ENCODE peak calls at places on chromosomes 1 and 21, in eight cellular contexts. One of them, this sample, is unnamed.

GRCh38 chr1:23590058-23590783 is 30.9 kb upstream of the ID3 start:
- DNase-seq in prostate gland: no peak
- DNase-seq in GM12878: no peak
- DNase-seq in suprapubic skin: no peak
- DNase-seq in SK-N-SH: no peak
- DNase-seq in breast epithelium: no peak
- DNase-seq in stomach: no peak
- DNase-seq in HCT116: no peak
- DNase-seq in this sample: no peak

GRCh38 chr1:77014396-77014795 is 147.1 kb downstream of the ST6GALNAC5 start:
- DNase-seq in stomach: no peak
- DNase-seq in GM12878: no peak
- DNase-seq in suprapubic skin: no peak
- DNase-seq in prostate gland: no peak
- DNase-seq in SK-N-SH: no peak
- DNase-seq in breast epithelium: no peak
- DNase-seq in HCT116: no peak
- DNase-seq in this sample: no peak

GRCh38 chr1:94304553-94304952 is 67.2 kb upstream of the ARHGAP29 start:
- DNase-seq in GM12878: no peak
- DNase-seq in prostate gland: no peak
- DNase-seq in suprapubic skin: no peak
- DNase-seq in SK-N-SH: no peak
- DNase-seq in breast epithelium: no peak
- DNase-seq in HCT116: no peak
- DNase-seq in stomach: no peak
- DNase-seq in this sample: no peak

GRCh38 chr1:205075642-205076155 is 8.6 kb downstream of the TMEM81 start:
- DNase-seq in HCT116: no peak
- DNase-seq in SK-N-SH: no peak
- DNase-seq in GM12878: no peak
- DNase-seq in prostate gland: no peak
- DNase-seq in stomach: no peak
- DNase-seq in suprapubic skin: peak; percentile 44
- DNase-seq in breast epithelium: no peak
- DNase-seq in this sample: no peak

GRCh38 chr1:11176081-11176706 is 13.0 kb upstream of the ANGPTL7 start:
- DNase-seq in breast epithelium: no peak
- DNase-seq in SK-N-SH: no peak
- DNase-seq in HCT116: no peak
- DNase-seq in suprapubic skin: no peak
- DNase-seq in GM12878: no peak
- DNase-seq in stomach: no peak
- DNase-seq in prostate gland: no peak
- DNase-seq in this sample: no peak

GRCh38 chr1:3334366-3334765 is 120.1 kb upstream of the ARHGEF16 start:
- DNase-seq in HCT116: no peak
- DNase-seq in SK-N-SH: no peak
- DNase-seq in breast epithelium: no peak
- DNase-seq in stomach: no peak
- DNase-seq in prostate gland: no peak
- DNase-seq in suprapubic skin: no peak
- DNase-seq in GM12878: no peak
- DNase-seq in this sample: no peak

GRCh38 chr1:152436593-152437338 is 22.7 kb upstream of the CRNN start:
- DNase-seq in suprapubic skin: no peak
- DNase-seq in prostate gland: no peak
- DNase-seq in GM12878: no peak
- DNase-seq in stomach: no peak
- DNase-seq in HCT116: no peak
- DNase-seq in SK-N-SH: no peak
- DNase-seq in breast epithelium: no peak
- DNase-seq in this sample: no peak

GRCh38 chr21:17866590-17866989 is 47.4 kb upstream of the C21orf91 start:
- DNase-seq in stomach: no peak
- DNase-seq in prostate gland: no peak
- DNase-seq in GM12878: no peak
- DNase-seq in breast epithelium: no peak
- DNase-seq in SK-N-SH: no peak
- DNase-seq in suprapubic skin: no peak
- DNase-seq in HCT116: no peak
- DNase-seq in this sample: no peak

GRCh38 chr1:110338200-110339039 is 757 bp upstream of the RBM15 start:
- DNase-seq in prostate gland: peak; percentile 98
- DNase-seq in breast epithelium: peak; percentile 96
- DNase-seq in SK-N-SH: peak; percentile 93
- DNase-seq in suprapubic skin: peak; percentile 97
- DNase-seq in GM12878: peak; percentile 100
- DNase-seq in stomach: peak; percentile 96
- DNase-seq in HCT116: peak; percentile 100
- DNase-seq in this sample: peak; percentile 99

GRCh38 chr1:91555074-91555730 is 54.6 kb downstream of the CDC7 start:
- DNase-seq in HCT116: no peak
- DNase-seq in SK-N-SH: no peak
- DNase-seq in suprapubic skin: no peak
- DNase-seq in GM12878: no peak
- DNase-seq in stomach: no peak
- DNase-seq in breast epithelium: no peak
- DNase-seq in prostate gland: no peak
- DNase-seq in this sample: no peak

GRCh38 chr1:200780545-200781444 is 42.1 kb downstream of the CAMSAP2 start:
- DNase-seq in HCT116: no peak
- DNase-seq in GM12878: peak; percentile 61
- DNase-seq in stomach: no peak
- DNase-seq in suprapubic skin: no peak
- DNase-seq in prostate gland: no peak
- DNase-seq in breast epithelium: no peak
- DNase-seq in SK-N-SH: no peak
- DNase-seq in this sample: no peak

GRCh38 chr1:178091986-178092745 is 1.7 kb upstream of the RASAL2 start:
- DNase-seq in breast epithelium: no peak
- DNase-seq in HCT116: no peak
- DNase-seq in prostate gland: no peak
- DNase-seq in stomach: no peak
- DNase-seq in suprapubic skin: no peak
- DNase-seq in SK-N-SH: no peak
- DNase-seq in GM12878: no peak
- DNase-seq in this sample: no peak

GRCh38 chr1:231242516-231243198 is 1.6 kb downstream of the GNPAT start:
- DNase-seq in prostate gland: no peak
- DNase-seq in GM12878: no peak
- DNase-seq in suprapubic skin: no peak
- DNase-seq in SK-N-SH: no peak
- DNase-seq in breast epithelium: no peak
- DNase-seq in stomach: no peak
- DNase-seq in HCT116: no peak
- DNase-seq in this sample: no peak
- H3K4me3 ChIP-seq in prostate gland: peak overlapping the region; percentile 60
- H3K4me3 ChIP-seq in GM12878: peak overlapping the region; percentile 98
- H3K4me3 ChIP-seq in suprapubic skin: peak overlapping the region; percentile 87
- H3K4me3 ChIP-seq in SK-N-SH: peak overlapping the region; percentile 90
- H3K4me3 ChIP-seq in breast epithelium: peak overlapping the region; percentile 86
- H3K4me3 ChIP-seq in stomach: no peak overlapping the region
- H3K4me3 ChIP-seq in HCT116: peak overlapping the region; percentile 97
- H3K4me3 ChIP-seq in this sample: peak overlapping the region; percentile 62

GRCh38 chr1:116405241-116406135 is 32.4 kb downstream of the ATP1A1 start:
- DNase-seq in breast epithelium: no peak
- DNase-seq in prostate gland: peak; percentile 40
- DNase-seq in HCT116: no peak
- DNase-seq in suprapubic skin: no peak
- DNase-seq in SK-N-SH: no peak
- DNase-seq in GM12878: no peak
- DNase-seq in stomach: no peak
- DNase-seq in this sample: no peak
- TF ChIP-seq POLR2AphosphoS5 in breast epithelium: no peak
- TF ChIP-seq POLR2AphosphoS5 in prostate gland: peak; percentile 37
- TF ChIP-seq POLR2AphosphoS5 in HCT116: no peak
- TF ChIP-seq POLR2AphosphoS5 in suprapubic skin: no peak
- TF ChIP-seq POLR2AphosphoS5 in SK-N-SH: no peak
- TF ChIP-seq POLR2AphosphoS5 in GM12878: no peak
- TF ChIP-seq POLR2AphosphoS5 in stomach: no peak
- TF ChIP-seq POLR2AphosphoS5 in this sample: no peak

DNA sequence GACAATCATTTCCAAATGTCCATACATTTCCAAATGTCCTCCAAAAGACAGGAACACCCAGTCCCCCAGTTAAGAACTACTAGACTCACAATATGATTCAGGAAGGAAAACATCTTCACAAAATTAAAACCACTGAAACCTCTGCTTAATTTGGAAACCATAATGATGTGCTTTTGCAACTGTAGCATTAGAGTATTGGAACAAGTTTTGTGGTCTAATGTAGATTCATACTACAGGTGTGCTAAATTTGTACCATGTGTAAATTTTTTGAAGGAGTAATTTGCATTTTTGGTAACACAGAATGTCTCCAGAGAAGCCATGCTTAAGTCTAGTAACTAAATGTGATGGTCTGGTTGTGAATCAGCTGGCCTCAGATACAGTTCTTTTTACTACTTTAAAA is 129.6 kb downstream of the DPYD start:
- DNase-seq in stomach: no peak
- DNase-seq in suprapubic skin: no peak
- DNase-seq in prostate gland: no peak
- DNase-seq in GM12878: peak; percentile 45
- DNase-seq in HCT116: no peak
- DNase-seq in SK-N-SH: no peak
- DNase-seq in breast epithelium: no peak
- DNase-seq in this sample: no peak
- TF ChIP-seq CTCF in stomach: no peak
- TF ChIP-seq CTCF in suprapubic skin: no peak
- TF ChIP-seq CTCF in prostate gland: no peak
- TF ChIP-seq CTCF in GM12878: no peak
- TF ChIP-seq CTCF in HCT116: no peak
- TF ChIP-seq CTCF in SK-N-SH: no peak
- TF ChIP-seq CTCF in breast epithelium: no peak
- TF ChIP-seq CTCF in this sample: no peak

DNA sequence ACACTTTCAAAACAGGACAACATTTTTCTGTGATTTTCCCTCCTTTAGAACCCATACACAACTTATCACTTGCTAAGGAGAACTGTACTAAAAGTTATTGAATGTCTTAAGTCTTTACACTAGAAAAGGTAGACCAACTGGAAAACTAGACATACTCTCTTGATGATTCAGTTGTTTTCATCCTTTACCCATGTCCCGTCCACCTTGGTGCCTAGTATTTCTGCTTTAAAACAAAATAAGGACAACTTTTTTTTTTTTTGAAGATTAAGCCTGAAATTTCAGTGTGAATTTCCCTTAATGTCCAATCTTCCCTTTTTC is 4.5 kb downstream of the CDKN2C start:
- DNase-seq in suprapubic skin: no peak
- DNase-seq in stomach: no peak
- DNase-seq in GM12878: no peak
- DNase-seq in prostate gland: no peak
- DNase-seq in HCT116: no peak
- DNase-seq in SK-N-SH: no peak
- DNase-seq in breast epithelium: no peak
- DNase-seq in this sample: no peak
- H3K4me3 ChIP-seq in suprapubic skin: no peak overlapping the region
- H3K4me3 ChIP-seq in stomach: no peak overlapping the region
- H3K4me3 ChIP-seq in GM12878: no peak overlapping the region
- H3K4me3 ChIP-seq in prostate gland: no peak overlapping the region
- H3K4me3 ChIP-seq in HCT116: no peak overlapping the region
- H3K4me3 ChIP-seq in SK-N-SH: no peak overlapping the region
- H3K4me3 ChIP-seq in breast epithelium: peak overlapping the region; percentile 49
- H3K4me3 ChIP-seq in this sample: no peak overlapping the region

GRCh38 chr1:1183833-1184775 is 10.4 kb downstream of the TTLL10 start:
- DNase-seq in SK-N-SH: peak; percentile 17
- DNase-seq in HCT116: no peak
- DNase-seq in suprapubic skin: peak; percentile 50
- DNase-seq in GM12878: no peak
- DNase-seq in prostate gland: no peak
- DNase-seq in stomach: no peak
- DNase-seq in breast epithelium: no peak
- DNase-seq in this sample: no peak

GRCh38 chr1:1181938-1182410 is 8.3 kb downstream of the TTLL10 start:
- DNase-seq in prostate gland: no peak
- DNase-seq in HCT116: no peak
- DNase-seq in GM12878: no peak
- DNase-seq in suprapubic skin: peak; percentile 48
- DNase-seq in SK-N-SH: peak; percentile 44
- DNase-seq in breast epithelium: no peak
- DNase-seq in stomach: no peak
- DNase-seq in this sample: no peak

GRCh38 chr1:1183221-1183747 is 9.6 kb downstream of the TTLL10 start:
- DNase-seq in SK-N-SH: peak; percentile 37
- DNase-seq in stomach: no peak
- DNase-seq in suprapubic skin: peak; percentile 46
- DNase-seq in breast epithelium: no peak
- DNase-seq in HCT116: no peak
- DNase-seq in prostate gland: no peak
- DNase-seq in GM12878: no peak
- DNase-seq in this sample: no peak

GRCh38 chr1:1181129-1181937 is 7.7 kb downstream of the TTLL10 start:
- DNase-seq in HCT116: no peak
- DNase-seq in breast epithelium: no peak
- DNase-seq in stomach: no peak
- DNase-seq in GM12878: no peak
- DNase-seq in suprapubic skin: peak; percentile 50
- DNase-seq in prostate gland: no peak
- DNase-seq in SK-N-SH: peak; percentile 37
- DNase-seq in this sample: no peak

DNA sequence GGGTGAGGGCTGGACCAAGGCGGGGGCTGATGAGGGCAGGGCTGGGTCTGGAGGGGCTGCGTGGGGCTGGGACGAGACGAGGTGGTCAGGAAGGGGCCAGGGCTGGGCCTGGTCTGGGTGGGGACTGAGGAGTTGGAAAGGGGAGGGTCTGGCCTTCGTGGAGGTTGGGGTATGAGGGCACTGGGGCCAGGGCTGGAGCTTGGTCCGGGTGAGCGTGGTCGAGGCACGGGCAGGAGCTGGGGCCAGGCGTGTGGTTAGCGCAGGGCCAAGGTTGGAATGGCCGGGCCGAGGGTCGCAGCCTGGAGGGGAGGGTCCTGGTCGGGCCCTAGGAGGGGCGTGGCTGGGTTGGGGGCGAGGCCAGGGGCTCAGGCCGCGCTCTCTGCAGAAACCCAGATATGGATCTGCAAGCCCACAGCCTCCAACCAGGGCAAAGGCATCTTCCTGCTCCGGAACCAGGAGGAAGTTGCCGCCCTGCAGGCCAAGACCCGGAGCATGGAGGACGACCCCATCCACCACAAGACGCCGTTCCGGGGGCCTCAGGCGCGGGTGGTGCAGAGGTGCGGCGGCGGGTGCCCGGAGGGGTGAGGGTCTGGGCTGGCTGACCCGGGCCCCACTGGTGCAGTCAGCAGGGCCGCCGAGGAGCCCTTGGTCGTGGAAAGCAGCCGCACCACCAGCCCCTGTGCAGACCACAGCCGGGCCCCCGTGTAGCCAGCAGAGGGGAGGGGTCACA is 9.0 kb downstream of the TTLL10 start:
- DNase-seq in SK-N-SH: peak; percentile 36
- DNase-seq in HCT116: no peak
- DNase-seq in breast epithelium: no peak
- DNase-seq in stomach: no peak
- DNase-seq in suprapubic skin: peak; percentile 62
- DNase-seq in GM12878: no peak
- DNase-seq in prostate gland: no peak
- DNase-seq in this sample: no peak
- TF ChIP-seq POLR2AphosphoS5 in SK-N-SH: no peak
- TF ChIP-seq POLR2AphosphoS5 in HCT116: no peak
- TF ChIP-seq POLR2AphosphoS5 in breast epithelium: no peak
- TF ChIP-seq POLR2AphosphoS5 in stomach: no peak
- TF ChIP-seq POLR2AphosphoS5 in suprapubic skin: no peak
- TF ChIP-seq POLR2AphosphoS5 in GM12878: no peak
- TF ChIP-seq POLR2AphosphoS5 in prostate gland: no peak
- TF ChIP-seq POLR2AphosphoS5 in this sample: no peak

This sample was measured in HL-60.